ENCODE peak calls at places on chromosomes 13 and 19, in nine cellular contexts. A, T, M, V, K, Y, N, E and S are unnamed samples.
A peak's percentile ranks its signal among the peaks of the same experiment; 100 is the strongest.

GRCh38 chr19:33553530-33554310 is 32.1 kb upstream of the PEPD start:
- DNase-seq in K (no peak), A (no peak), N (no peak), M (no peak), T (no peak), Y (no peak), E (no peak), V (no peak), S (no peak)

GRCh38 chr13:40563350-40564125 is 102.9 kb downstream of the FOXO1 start:
- DNase-seq in M (peak; percentile 78), T (no peak), V (no peak), E (no peak), K (no peak), A (no peak), N (peak; percentile 79), Y (no peak), S (peak; percentile 33)

GRCh38 chr19:32317045-32317444 is 28.4 kb upstream of the ZNF507 start:
- DNase-seq in M (no peak), E (no peak), K (no peak), A (no peak), Y (no peak), T (no peak), V (no peak), N (no peak), S (no peak)

GRCh38 chr13:33918199-33918932 is 100.4 kb downstream of the RFC3 start:
- DNase-seq in V (no peak), Y (no peak), A (peak; percentile 37), M (peak; percentile 50), K (peak; percentile 71), T (no peak), N (no peak), E (no peak), S (peak; percentile 90)

GRCh38 chr13:30418886-30419459 is 3.3 kb upstream of the UBE2L5 start:
- DNase-seq in A (no peak), E (no peak), T (no peak), Y (no peak), V (no peak), N (no peak), K (no peak), M (no peak), S (no peak)

GRCh38 chr19:12880551-12881171 is 588 bp downstream of the DNASE2 start:
- DNase-seq in T (no peak), E (peak; percentile 42), K (peak; percentile 5), V (no peak), M (no peak), Y (no peak), A (no peak), N (no peak), S (no peak)

GRCh38 chr13:108083056-108083455 is 132.3 kb downstream of the LIG4 start:
- DNase-seq in N (no peak), T (no peak), Y (no peak), M (no peak), A (no peak), E (no peak), K (no peak), V (no peak), S (no peak)

GRCh38 chr19:57212109-57212508 is 18.7 kb upstream of the AURKC start:
- DNase-seq in M (no peak), T (no peak), E (no peak), V (no peak), N (no peak), A (no peak), Y (no peak), K (no peak), S (peak; percentile 55)

GRCh38 chr13:110232146-110232545 is 74.8 kb downstream of the COL4A1 start:
- DNase-seq in V (no peak), T (no peak), N (no peak), Y (no peak), M (no peak), A (no peak), K (no peak), E (no peak), S (no peak)

GRCh38 chr13:41568143-41568989 is 111.0 kb downstream of the RGCC start:
- DNase-seq in E (no peak), Y (no peak), K (no peak), V (no peak), A (no peak), N (no peak), T (no peak), M (no peak), S (no peak)

GRCh38 chr13:110005563-110005962 is 219.2 kb upstream of the IRS2 start:
- DNase-seq in T (no peak), A (no peak), V (no peak), E (no peak), Y (no peak), M (no peak), K (no peak), N (no peak), S (peak; percentile 70)

GRCh38 chr19:4597975-4598671 is 38.6 kb upstream of the SEMA6B start:
- DNase-seq in K (peak; percentile 19), E (peak; percentile 52), N (no peak), A (no peak), T (peak; percentile 97), Y (no peak), M (peak; percentile 64), V (no peak), S (no peak)

GRCh38 chr13:99172951-99173350 is 27.7 kb upstream of the UBAC2 start:
- DNase-seq in E (no peak), A (no peak), N (no peak), K (no peak), Y (no peak), M (no peak), T (no peak), V (no peak), S (no peak)

GRCh38 chr13:76778906-76779305 is 107.3 kb downstream of the KCTD12 start:
- DNase-seq in V (no peak), N (no peak), M (no peak), T (no peak), E (no peak), A (no peak), Y (no peak), K (no peak), S (no peak)

GRCh38 chr13:27770809-27771208 is 21.5 kb upstream of the GSX1 start:
- DNase-seq in Y (no peak), V (no peak), M (no peak), K (peak; percentile 8), N (no peak), E (no peak), T (no peak), A (no peak), S (peak; percentile 40)

GRCh38 chr19:3360494-3361383 is 5.6 kb upstream of the NFIC start:
- DNase-seq in K (no peak), T (peak; percentile 68), N (peak; percentile 92), A (no peak), M (peak; percentile 91), V (no peak), Y (peak; percentile 73), E (peak; percentile 84), S (peak; percentile 32)

GRCh38 chr19:14305706-14306105 is 75.5 kb upstream of the ADGRE5 start:
- DNase-seq in E (no peak), T (no peak), N (no peak), V (no peak), M (no peak), K (no peak), Y (no peak), A (no peak), S (no peak)
- H3K4me3 ChIP-seq in E (no peak overlapping the region), T (no peak overlapping the region), N (no peak overlapping the region), V (no peak overlapping the region), M (no peak overlapping the region), K (no peak overlapping the region), Y (no peak overlapping the region), A (no peak overlapping the region), S (no peak overlapping the region)

GRCh38 chr19:58516964-58517833 is 2.4 kb downstream of the ZBTB45 start:
- DNase-seq in N (no peak), Y (no peak), K (no peak), T (no peak), M (peak; percentile 54), E (no peak), A (no peak), V (no peak), S (no peak)
- TF ChIP-seq CTCF in N (no peak), Y (no peak), K (no peak), T (no peak), M (no peak), E (no peak), A (peak; percentile 5), V (no peak), S (no peak)

DNA sequence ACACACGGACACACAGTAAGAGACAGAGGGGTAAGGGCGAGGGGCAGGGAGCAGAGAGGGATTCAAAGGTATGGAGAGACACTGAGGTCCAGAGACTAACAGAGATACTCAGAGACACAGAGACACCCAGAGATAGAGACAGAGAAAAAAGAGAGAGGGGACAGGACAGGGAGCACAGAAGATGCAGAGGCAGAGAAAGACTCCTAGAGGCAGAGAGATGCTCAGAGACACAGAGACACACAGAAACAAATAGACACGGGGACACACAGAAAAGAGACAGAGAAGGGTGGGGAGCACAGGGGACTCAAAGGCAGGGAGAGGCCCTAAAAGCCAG is 39.8 kb downstream of the DEDD2 start:
- DNase-seq in T (no peak), A (no peak), M (no peak), E (no peak), V (no peak), Y (no peak), K (no peak), N (no peak), S (no peak)
- H3K4me3 ChIP-seq in T (no peak overlapping the region), A (no peak overlapping the region), M (no peak overlapping the region), E (no peak overlapping the region), V (no peak overlapping the region), Y (no peak overlapping the region), K (no peak overlapping the region), N (no peak overlapping the region), S (no peak overlapping the region)

GRCh38 chr19:29690842-29691241 is 24.2 kb downstream of the C19orf12 start:
- DNase-seq in Y (no peak), V (no peak), M (no peak), A (no peak), N (peak; percentile 54), T (peak; percentile 82), E (no peak), K (peak; percentile 41), S (peak; percentile 76)
- TF ChIP-seq CTCF in Y (no peak), V (peak; percentile 15), M (peak; percentile 49), A (peak; percentile 40), N (peak; percentile 46), T (peak; percentile 93), E (peak; percentile 28), K (peak; percentile 65), S (peak; percentile 68)

GRCh38 chr19:45016388-45017314 is 15.4 kb downstream of the RELB start:
- DNase-seq in N (peak; percentile 72), A (peak; percentile 69), M (peak; percentile 84), T (peak; percentile 71), K (peak; percentile 40), Y (peak; percentile 39), E (peak; percentile 46), V (peak; percentile 66), S (peak; percentile 81)
- H3K4me3 ChIP-seq in N (no peak overlapping the region), A (no peak overlapping the region), M (no peak overlapping the region), T (no peak overlapping the region), K (no peak overlapping the region), Y (no peak overlapping the region), E (no peak overlapping the region), V (no peak overlapping the region), S (no peak overlapping the region)